ENCODE peak calls at places on chromosomes 5 and 9, in five cellular contexts. U is prostate gland, D is adrenal gland, P is lower leg skin, O is A549. E is an unnamed sample.
A peak's percentile ranks its signal among the peaks of the same experiment; 100 is the strongest.

GRCh38 chr5:181204561-181205401 is at the start of gene TRIM7:
- DNase-seq in U (no peak), D (peak; percentile 65), P (no peak), O (peak; percentile 65), E (peak; percentile 64)

GRCh38 chr9:113511047-113511521 is 47.6 kb downstream of the RGS3 start:
- DNase-seq in U (no peak), D (peak; percentile 75), P (no peak), O (no peak), E (peak; percentile 85)

GRCh38 chr5:157278319-157279037 is 12.6 kb downstream of the CYFIP2 start:
- DNase-seq in U (no peak), D (no peak), P (no peak), O (no peak), E (no peak)

GRCh38 chr5:134026521-134027202 is 21.9 kb upstream of the VDAC1 start:
- DNase-seq in U (peak; percentile 58), D (peak; percentile 66), P (no peak), O (peak; percentile 94), E (peak; percentile 62)

GRCh38 chr9:122546196-122546595 is 6.7 kb upstream of the OR1N2 start:
- DNase-seq in U (no peak), D (no peak), P (no peak), O (no peak), E (no peak)

GRCh38 chr9:89226076-89226475 is 47.5 kb upstream of the SHC3 start:
- DNase-seq in U (no peak), D (no peak), P (no peak), O (no peak), E (no peak)

GRCh38 chr9:73080110-73080683 is 71.5 kb upstream of the ANXA1 start:
- DNase-seq in U (no peak), D (no peak), P (no peak), O (no peak), E (no peak)

GRCh38 chr9:99375481-99375880 is 153.4 kb downstream of the SEC61B start:
- DNase-seq in U (no peak), D (no peak), P (no peak), O (no peak), E (no peak)

GRCh38 chr9:113645224-113645971 is 181.9 kb downstream of the RGS3 start:
- DNase-seq in U (no peak), D (no peak), P (no peak), O (no peak), E (no peak)

GRCh38 chr5:115514220-115514619 is 30.4 kb downstream of the FEM1C start:
- DNase-seq in U (no peak), D (no peak), P (no peak), O (no peak), E (no peak)

GRCh38 chr5:74725331-74725730 is 40.3 kb downstream of the HEXB start:
- DNase-seq in U (no peak), D (no peak), P (no peak), O (no peak), E (no peak)

GRCh38 chr9:114470121-114470520 is 35.2 kb downstream of the WHRN start:
- DNase-seq in U (no peak), D (peak; percentile 43), P (no peak), O (no peak), E (no peak)

GRCh38 chr9:88651682-88652633 is 117.0 kb downstream of the NXNL2 start:
- DNase-seq in U (peak; percentile 29), D (peak; percentile 97), P (peak; percentile 89), O (peak; percentile 67), E (peak; percentile 82)

GRCh38 chr5:158435161-158435616 is 576.2 kb upstream of the CLINT1 start:
- DNase-seq in U (no peak), D (no peak), P (no peak), O (no peak), E (no peak)

GRCh38 chr9:86460211-86461002 is 106.2 kb upstream of the TUT7 start:
- DNase-seq in U (no peak), D (no peak), P (no peak), O (no peak), E (no peak)

GRCh38 chr5:129656952-129657351 is 90.9 kb upstream of the MINAR2 start:
- DNase-seq in U (no peak), D (no peak), P (no peak), O (no peak), E (no peak)

GRCh38 chr5:57783693-57784092 is 301.1 kb upstream of the ACTBL2 start:
- DNase-seq in U (no peak), D (no peak), P (no peak), O (no peak), E (no peak)

GRCh38 chr9:81671880-81672280 is 17.5 kb downstream of the TLE1 start:
- DNase-seq in U (peak; percentile 58), D (peak; percentile 97), P (peak; percentile 41), O (no peak), E (peak; percentile 86)

GRCh38 chr5:140142802-140143201 is 17.1 kb downstream of the IGIP start:
- DNase-seq in U (no peak), D (no peak), P (no peak), O (no peak), E (no peak)

GRCh38 chr5:156051972-156052371 is 275.0 kb upstream of the SGCD start:
- DNase-seq in U (no peak), D (no peak), P (no peak), O (no peak), E (no peak)

GRCh38 chr5:95178046-95178651 is 106.7 kb downstream of the MCTP1 start:
- DNase-seq in U (no peak), D (no peak), P (no peak), O (no peak), E (no peak)

GRCh38 chr5:177296581-177296980 is 6.9 kb downstream of the RAB24 start:
- DNase-seq in U (no peak), D (no peak), P (no peak), O (no peak), E (no peak)

GRCh38 chr5:128480158-128480557 is 57.9 kb downstream of the FBN2 start:
- DNase-seq in U (no peak), D (no peak), P (no peak), O (no peak), E (no peak)

GRCh38 chr9:101510344-101510940 is 23.2 kb upstream of the RNF20 start:
- DNase-seq in U (no peak), D (no peak), P (no peak), O (no peak), E (no peak)

GRCh38 chr5:58905944-58906343 is 323.1 kb downstream of the RAB3C start:
- DNase-seq in U (no peak), D (no peak), P (no peak), O (no peak), E (no peak)

GRCh38 chr9:36191290-36191645 is 547 bp downstream of the CLTA start:
- DNase-seq in U (no peak), D (peak; percentile 66), P (no peak), O (no peak), E (no peak)

GRCh38 chr9:73845539-73845938 is 651.6 kb upstream of the RORB start:
- DNase-seq in U (no peak), D (no peak), P (no peak), O (no peak), E (no peak)

GRCh38 chr9:37119360-37119759 is 1.0 kb upstream of the ZCCHC7 start:
- DNase-seq in U (no peak), D (no peak), P (no peak), O (no peak), E (no peak)

GRCh38 chr5:33091571-33092363 is 349.0 kb upstream of the TARS1 start:
- DNase-seq in U (no peak), D (no peak), P (no peak), O (no peak), E (no peak)

GRCh38 chr5:77282337-77283027 is 72.0 kb downstream of the PDE8B start:
- DNase-seq in U (peak; percentile 33), D (no peak), P (no peak), O (no peak), E (no peak)

GRCh38 chr5:153660919-153661318 is 170.4 kb downstream of the GRIA1 start:
- DNase-seq in U (no peak), D (no peak), P (no peak), O (no peak), E (no peak)

GRCh38 chr5:68873198-68873597 is 220.6 kb upstream of the SLC30A5 start:
- DNase-seq in U (no peak), D (no peak), P (no peak), O (no peak), E (no peak)

DNA sequence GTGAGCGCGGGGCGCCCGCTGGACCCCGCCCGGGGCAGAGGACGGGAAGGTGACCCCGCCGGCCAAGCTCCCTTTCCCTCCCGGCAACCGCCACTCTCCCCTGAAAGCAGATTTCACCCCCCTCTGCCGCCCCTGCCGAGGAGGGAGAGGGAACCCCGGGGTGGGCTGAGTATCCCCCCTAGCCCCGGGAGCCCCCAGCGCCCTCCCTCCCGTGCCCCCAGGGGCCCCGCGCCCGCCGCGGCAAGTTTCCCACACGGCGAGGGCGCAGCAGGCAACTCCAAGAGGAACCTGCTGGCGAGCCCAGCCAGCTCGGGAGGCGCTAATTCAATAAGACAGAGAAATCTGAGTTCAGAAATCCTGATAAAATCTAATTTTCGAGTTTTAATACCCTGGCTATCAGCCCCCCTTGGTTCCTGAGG is 1.6 kb downstream of the NTNG2 start:
- DNase-seq in U (no peak), D (no peak), P (no peak), O (no peak), E (no peak)
- H3K4me3 ChIP-seq in U (peak overlapping the region; percentile 53), D (peak overlapping the region; percentile 95), P (no peak overlapping the region), O (peak overlapping the region; percentile 95), E (peak overlapping the region; percentile 80)

DNA sequence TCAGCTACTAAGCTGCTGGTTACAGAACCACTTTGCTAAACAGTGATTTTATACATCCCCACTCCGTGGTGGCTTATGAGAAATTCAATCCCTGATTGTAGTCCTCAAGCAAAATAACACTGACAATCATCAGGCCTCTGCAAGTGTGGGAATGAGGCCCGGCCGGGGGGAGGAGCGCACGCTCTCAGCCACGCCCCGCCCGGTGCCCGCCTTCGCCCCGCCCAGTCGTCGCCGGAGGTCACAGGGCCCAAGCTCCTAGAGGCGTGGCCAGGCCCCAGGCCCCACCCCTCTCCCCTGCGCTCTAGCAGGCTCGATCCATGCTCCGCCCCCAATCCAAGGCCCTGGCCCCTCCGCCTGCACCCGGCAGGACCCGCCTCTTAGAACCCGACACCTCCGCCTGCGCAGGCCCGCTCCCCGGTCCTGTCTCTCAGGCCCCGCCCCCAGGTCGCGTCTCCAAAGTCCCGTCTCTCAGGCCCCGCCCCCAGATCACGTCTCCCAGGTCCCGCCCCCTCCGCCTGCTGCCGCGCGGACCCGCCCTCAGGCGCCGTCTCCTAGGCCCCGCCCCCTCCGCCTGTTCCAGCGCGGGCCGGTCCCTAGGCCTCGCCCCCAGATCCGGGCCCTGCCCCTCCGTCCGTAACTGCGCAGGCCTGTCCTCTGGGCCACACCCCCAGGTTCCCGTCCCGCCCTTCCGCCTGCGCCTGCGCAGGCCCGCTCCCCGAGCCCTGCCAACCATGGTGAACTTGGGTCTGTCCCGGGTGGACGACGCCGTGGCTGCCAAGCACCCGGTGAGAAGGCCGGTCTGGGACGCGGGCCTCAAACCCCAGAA is at the start of gene TMEM141:
- DNase-seq in U (peak; percentile 100), D (peak; percentile 100), P (peak; percentile 100), O (peak; percentile 90), E (peak; percentile 100)
- TF ChIP-seq POLR2A in U (peak; percentile 94), D (no peak), P (peak; percentile 42), O (peak; percentile 75), E (no peak)

GRCh38 chr5:90530736-90531487 is 1.5 kb upstream of the LYSMD3 start:
- DNase-seq in U (no peak), D (no peak), P (no peak), O (no peak), E (no peak)
- H3K4me3 ChIP-seq in U (no peak overlapping the region), D (peak overlapping the region; percentile 70), P (no peak overlapping the region), O (no peak overlapping the region), E (no peak overlapping the region)

DNA sequence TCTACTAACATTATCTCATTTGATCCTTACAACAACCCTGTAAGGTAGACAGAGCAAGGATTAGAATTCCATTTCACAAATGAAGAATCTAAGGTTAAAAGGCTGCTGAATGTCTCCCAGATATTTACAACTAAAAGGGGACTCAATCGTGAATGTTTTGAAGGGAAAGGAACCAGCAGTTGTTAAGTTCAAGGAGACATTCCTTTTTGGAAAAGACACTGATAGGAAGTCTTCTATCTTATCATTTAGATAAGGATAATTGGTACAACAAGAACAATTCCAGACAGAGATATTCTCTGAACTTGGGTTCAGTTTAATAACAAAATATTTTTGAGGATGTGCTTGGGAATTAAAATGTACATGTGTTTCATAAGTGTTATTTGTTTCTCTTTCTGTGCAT is 37.5 kb upstream of the CER1 start:
- DNase-seq in U (no peak), D (no peak), P (no peak), O (no peak), E (no peak)
- TF ChIP-seq POLR2A in U (no peak), D (no peak), P (no peak), O (no peak), E (no peak)

E was measured in heart left ventricle.